ENCODE peak calls at places on chromosomes 6 and 20, in four cellular contexts. E is cardiac muscle cell, Z is pancreas, L is ovary. W is an unnamed sample.

GRCh38 chr6:124661231-124661630 is 301.0 kb upstream of the RNF217 start:
- DNase-seq in L (no peak), E (no peak), Z (no peak), W (no peak)

GRCh38 chr6:21874372-21874771 is 280.8 kb downstream of the SOX4 start:
- DNase-seq in Z (no peak), E (no peak), L (no peak), W (no peak)

GRCh38 chr6:66128676-66129075 is 421.6 kb upstream of the EYS start:
- DNase-seq in E (no peak), Z (no peak), L (no peak), W (no peak)

GRCh38 chr6:159008656-159009288 is 8.8 kb upstream of the RSPH3 start:
- DNase-seq in L (no peak), E (peak; percentile 57), Z (no peak), W (no peak)

GRCh38 chr6:44933113-44933512 is 395.0 kb upstream of the RUNX2 start:
- DNase-seq in L (no peak), E (no peak), Z (no peak), W (no peak)

GRCh38 chr6:31737315-31738047 is 1.2 kb upstream of the CLIC1 start:
- DNase-seq in E (peak; percentile 55), Z (no peak), L (no peak), W (no peak)

GRCh38 chr6:14795451-14795850 is 450.4 kb upstream of the JARID2 start:
- DNase-seq in L (no peak), Z (no peak), E (no peak), W (no peak)

GRCh38 chr6:169398342-169399105 is 144.9 kb upstream of the THBS2 start:
- DNase-seq in L (no peak), Z (no peak), E (no peak), W (no peak)

GRCh38 chr6:169217972-169218371 is 35.7 kb downstream of the THBS2 start:
- DNase-seq in L (no peak), Z (no peak), E (no peak), W (no peak)

GRCh38 chr20:41180599-41181333 is 43.4 kb downstream of the PLCG1 start:
- DNase-seq in L (no peak), Z (no peak), E (no peak), W (no peak)

GRCh38 chr6:139062921-139063320 is 34.4 kb downstream of the ABRACL start:
- DNase-seq in E (peak; percentile 55), L (no peak), Z (no peak), W (peak; percentile 46)

GRCh38 chr6:113651920-113652319 is 205.2 kb upstream of the MARCKS start:
- DNase-seq in Z (no peak), E (no peak), L (no peak), W (no peak)

GRCh38 chr6:36386495-36387439 is 702 bp downstream of the ETV7 start:
- DNase-seq in Z (peak; percentile 63), E (peak; percentile 75), L (peak; percentile 54), W (peak; percentile 13)

GRCh38 chr6:39387785-39388184 is 65.3 kb upstream of the KCNK16 start:
- DNase-seq in L (no peak), E (no peak), Z (no peak), W (no peak)

GRCh38 chr6:119318730-119319129 is 30.8 kb downstream of the MAN1A1 start:
- DNase-seq in L (no peak), E (no peak), Z (no peak), W (no peak)

GRCh38 chr6:124223596-124223995 is 419.9 kb downstream of the NKAIN2 start:
- DNase-seq in Z (no peak), L (no peak), E (peak; percentile 60), W (no peak)

GRCh38 chr20:40073535-40074111 is 615.4 kb downstream of the MAFB start:
- DNase-seq in L (no peak), Z (no peak), E (no peak), W (no peak)

GRCh38 chr6:154848580-154848979 is 115.4 kb downstream of the SCAF8 start:
- DNase-seq in Z (no peak), L (no peak), E (peak; percentile 30), W (no peak)

GRCh38 chr20:37396520-37397075 is 50.7 kb downstream of the SRC start:
- DNase-seq in Z (no peak), E (no peak), L (no peak), W (no peak)

GRCh38 chr20:58740356-58741308 is 48.0 kb downstream of the NPEPL1 start:
- DNase-seq in Z (peak; percentile 15), L (no peak), E (no peak), W (no peak)

GRCh38 chr6:31559958-31560696 is 12.0 kb upstream of the LTA start:
- DNase-seq in L (peak; percentile 58), E (peak; percentile 76), Z (no peak), W (no peak)

GRCh38 chr20:19828233-19828632 is 70.2 kb downstream of the RIN2 start:
- DNase-seq in L (no peak), Z (no peak), E (no peak), W (no peak)

GRCh38 chr6:170137911-170138910 is 152.7 kb downstream of the DLL1 start:
- DNase-seq in E (no peak), L (peak; percentile 31), Z (peak; percentile 50), W (no peak)

GRCh38 chr6:151808331-151809241 is 1.1 kb downstream of the ESR1 start:
- DNase-seq in E (peak; percentile 9), Z (peak; percentile 68), L (peak; percentile 47), W (no peak)

GRCh38 chr6:118216751-118217150 is 309.7 kb downstream of the SLC35F1 start:
- DNase-seq in L (no peak), E (no peak), Z (no peak), W (no peak)

GRCh38 chr6:62090442-62091229 is 195.4 kb downstream of the KHDRBS2 start:
- DNase-seq in L (no peak), E (no peak), Z (no peak), W (no peak)

GRCh38 chr20:46701057-46701456 is 8.4 kb upstream of the SLC2A10 start:
- DNase-seq in Z (no peak), E (no peak), L (no peak), W (no peak)

GRCh38 chr20:63819224-63819917 is 11.7 kb downstream of the ZBTB46 start:
- DNase-seq in E (peak; percentile 42), Z (no peak), L (no peak), W (no peak)

GRCh38 chr6:17867880-17868279 is 119.6 kb downstream of the KIF13A start:
- DNase-seq in E (peak; percentile 77), Z (no peak), L (no peak), W (no peak)

GRCh38 chr20:63678667-63679465 is 17.6 kb upstream of the TNFRSF6B start:
- DNase-seq in E (no peak), L (no peak), Z (no peak), W (no peak)

GRCh38 chr6:40845588-40845987 is 193.4 kb downstream of the UNC5CL start:
- DNase-seq in Z (no peak), L (peak; percentile 38), E (peak; percentile 58), W (no peak)

GRCh38 chr6:128574413-128574812 is 54.0 kb upstream of the PTPRK start:
- DNase-seq in L (no peak), E (no peak), Z (no peak), W (no peak)

GRCh38 chr6:21533678-21534077 is 59.9 kb upstream of the SOX4 start:
- DNase-seq in E (peak; percentile 11), Z (no peak), L (no peak), W (no peak)

GRCh38 chr20:43681468-43681942 is 14.6 kb downstream of the MYBL2 start:
- DNase-seq in L (no peak), E (no peak), Z (peak; percentile 69), W (no peak)

GRCh38 chr6:137883400-137883888 is 16.4 kb downstream of the TNFAIP3 start:
- DNase-seq in L (no peak), Z (no peak), E (peak; percentile 65), W (no peak)

GRCh38 chr6:139708342-139709199 is 334.1 kb upstream of the CITED2 start:
- DNase-seq in E (peak; percentile 88), Z (no peak), L (no peak), W (peak; percentile 87)

GRCh38 chr6:15622045-15622750 is 40.6 kb downstream of the DTNBP1 start:
- DNase-seq in L (no peak), Z (no peak), E (peak; percentile 33), W (no peak)

GRCh38 chr6:56902551-56903464 is 52.1 kb upstream of the BEND6 start:
- DNase-seq in E (peak; percentile 85), Z (no peak), L (peak; percentile 53), W (no peak)

GRCh38 chr6:141195251-141195832 is 937.4 kb upstream of the GJE1 start:
- DNase-seq in E (no peak), L (no peak), Z (no peak), W (no peak)
- TF ChIP-seq CTCF in E (no peak), L (no peak), Z (no peak), W (no peak)

DNA sequence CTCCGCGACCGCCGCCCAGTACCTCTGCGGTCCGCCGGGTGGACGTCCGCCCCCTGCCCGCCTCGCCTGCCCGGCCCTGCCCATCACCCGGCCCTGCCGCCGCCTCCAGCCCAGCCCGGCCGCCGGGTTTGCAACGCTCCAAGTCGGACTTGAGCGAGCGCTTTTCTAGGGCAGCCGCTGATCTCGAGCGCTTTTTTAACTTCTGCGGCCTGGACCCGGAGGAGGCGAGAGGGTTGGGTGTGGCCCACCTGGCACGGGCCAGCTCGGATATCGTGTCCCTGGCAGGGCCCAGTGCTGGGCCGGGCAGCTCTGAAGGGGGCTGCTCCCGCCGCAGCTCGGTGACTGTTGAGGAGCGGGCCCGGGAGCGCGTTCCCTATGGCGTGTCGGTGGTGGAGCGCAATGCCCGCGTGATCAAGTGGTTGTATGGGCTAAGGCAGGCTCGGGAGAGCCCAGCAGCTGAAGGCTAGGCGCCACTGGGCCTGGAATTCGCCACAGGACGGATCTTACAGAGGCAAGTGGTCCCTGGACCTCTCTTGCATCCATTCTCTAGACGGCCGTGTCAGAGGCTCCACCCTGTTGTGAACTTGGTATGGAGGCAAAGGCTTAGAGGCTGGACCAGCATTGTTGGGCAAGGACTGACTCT is 11.8 kb downstream of the FAM110A start:
- DNase-seq in E (no peak), Z (peak; percentile 63), L (no peak), W (no peak)
- H3K4me3 ChIP-seq in E (no peak overlapping the region), Z (no peak overlapping the region), L (no peak overlapping the region), W (no peak overlapping the region)

GRCh38 chr6:7271205-7271534 is 41.8 kb downstream of the SSR1 start:
- DNase-seq in L (no peak), Z (no peak), E (no peak), W (no peak)

GRCh38 chr6:7267521-7268091 is 45.4 kb downstream of the SSR1 start:
- DNase-seq in L (no peak), E (peak; percentile 88), Z (peak; percentile 86), W (peak; percentile 85)

GRCh38 chr6:7268362-7269310 is 44.4 kb downstream of the SSR1 start:
- DNase-seq in Z (peak; percentile 59), L (no peak), E (no peak), W (no peak)

GRCh38 chr6:7270320-7271204 is 42.4 kb downstream of the SSR1 start:
- DNase-seq in E (no peak), Z (peak; percentile 88), L (no peak), W (no peak)

GRCh38 chr6:7269816-7270215 is 43.2 kb downstream of the SSR1 start:
- DNase-seq in Z (no peak), E (no peak), L (no peak), W (no peak)
- TF ChIP-seq CTCF in Z (no peak), E (no peak), L (no peak), W (no peak)

DNA sequence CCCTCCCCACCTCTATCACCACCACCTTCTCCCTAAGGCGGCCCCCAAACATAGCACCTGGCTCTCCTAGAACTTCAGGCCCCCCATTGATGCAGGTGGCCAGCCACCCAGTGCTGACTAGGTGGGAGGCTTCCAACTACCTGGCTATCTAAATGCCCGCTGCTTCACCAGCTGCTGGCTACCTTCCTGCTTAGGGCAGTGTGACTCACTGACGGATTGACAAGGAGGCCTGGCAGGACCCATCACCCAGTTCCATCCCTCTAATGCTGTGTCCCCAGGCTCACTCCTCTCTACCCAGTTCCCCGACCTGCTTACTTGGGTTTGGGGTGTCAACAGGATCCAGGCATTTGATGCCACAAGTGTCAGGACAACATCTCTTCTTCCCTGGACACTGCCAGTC is 1.1 kb downstream of the SLPI start:
- DNase-seq in E (no peak), L (no peak), Z (no peak), W (no peak)
- H3K4me3 ChIP-seq in E (no peak overlapping the region), L (no peak overlapping the region), Z (no peak overlapping the region), W (no peak overlapping the region)